ENCODE peak calls at places on chromosomes 13 and 19, in six cellular contexts. G, S, E, O, L and Q are unnamed samples.

GRCh38 chr19:2270572-2271515 is 11.1 kb downstream of the PEAK3 start:
- DNase-seq in G (peak; percentile 46), S (no peak), E (peak; percentile 73), O (no peak), L (peak; percentile 44), Q (peak; percentile 83)

GRCh38 chr19:53537523-53538377 is at the start of gene ZNF331:
- DNase-seq in G (peak; percentile 60), S (no peak), E (no peak), O (peak; percentile 63), L (peak; percentile 39), Q (peak; percentile 88)

GRCh38 chr19:29587518-29587986 is 18.5 kb upstream of the POP4 start:
- DNase-seq in G (no peak), S (no peak), E (no peak), O (peak; percentile 76), L (no peak), Q (no peak)

GRCh38 chr13:113967206-113967720 is 6.6 kb downstream of the C13orf46 start:
- DNase-seq in G (no peak), S (no peak), E (no peak), O (no peak), L (no peak), Q (no peak)

GRCh38 chr19:8609210-8610040 is 1.1 kb downstream of the ADAMTS10 start:
- DNase-seq in G (peak; percentile 44), S (peak; percentile 36), E (peak; percentile 32), O (no peak), L (peak; percentile 32), Q (peak; percentile 92)

GRCh38 chr13:27425151-27425917 is 915 bp downstream of the GTF3A start:
- DNase-seq in G (no peak), S (no peak), E (peak; percentile 14), O (no peak), L (no peak), Q (no peak)

GRCh38 chr13:95385373-95385772 is 84.1 kb upstream of the ABCC4 start:
- DNase-seq in G (no peak), S (no peak), E (no peak), O (no peak), L (no peak), Q (no peak)

GRCh38 chr13:24161980-24162517 is 1.5 kb downstream of the SPATA13 start:
- DNase-seq in G (no peak), S (no peak), E (no peak), O (no peak), L (no peak), Q (no peak)

GRCh38 chr19:45676851-45677263 is 8.8 kb downstream of the GIPR start:
- DNase-seq in G (no peak), S (no peak), E (no peak), O (no peak), L (no peak), Q (no peak)

DNA sequence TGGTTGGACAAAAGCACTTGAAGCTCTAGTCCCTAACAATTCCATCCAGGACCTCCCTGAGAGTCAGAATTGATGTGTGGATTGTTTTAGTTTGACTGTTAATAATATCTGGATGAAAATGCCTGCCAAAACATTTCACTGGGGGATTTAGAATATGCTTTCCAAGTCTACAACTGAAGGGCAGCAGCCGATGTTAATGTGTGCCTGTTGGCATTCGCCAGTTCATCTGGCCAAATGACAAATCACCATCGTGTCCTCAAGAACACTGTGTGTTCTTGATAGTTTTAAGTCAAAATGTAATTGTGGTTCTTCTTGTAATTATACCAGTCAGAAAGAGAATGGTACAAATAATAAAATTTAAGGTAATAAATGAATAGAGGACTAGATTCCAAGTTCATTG is 76.1 kb upstream of the TSC22D1 start:
- DNase-seq in G (no peak), S (no peak), E (no peak), O (no peak), L (no peak), Q (no peak)
- TF ChIP-seq CHD2 in G (no peak), S (no peak), E (no peak), O (no peak), L (no peak), Q (no peak)

DNA sequence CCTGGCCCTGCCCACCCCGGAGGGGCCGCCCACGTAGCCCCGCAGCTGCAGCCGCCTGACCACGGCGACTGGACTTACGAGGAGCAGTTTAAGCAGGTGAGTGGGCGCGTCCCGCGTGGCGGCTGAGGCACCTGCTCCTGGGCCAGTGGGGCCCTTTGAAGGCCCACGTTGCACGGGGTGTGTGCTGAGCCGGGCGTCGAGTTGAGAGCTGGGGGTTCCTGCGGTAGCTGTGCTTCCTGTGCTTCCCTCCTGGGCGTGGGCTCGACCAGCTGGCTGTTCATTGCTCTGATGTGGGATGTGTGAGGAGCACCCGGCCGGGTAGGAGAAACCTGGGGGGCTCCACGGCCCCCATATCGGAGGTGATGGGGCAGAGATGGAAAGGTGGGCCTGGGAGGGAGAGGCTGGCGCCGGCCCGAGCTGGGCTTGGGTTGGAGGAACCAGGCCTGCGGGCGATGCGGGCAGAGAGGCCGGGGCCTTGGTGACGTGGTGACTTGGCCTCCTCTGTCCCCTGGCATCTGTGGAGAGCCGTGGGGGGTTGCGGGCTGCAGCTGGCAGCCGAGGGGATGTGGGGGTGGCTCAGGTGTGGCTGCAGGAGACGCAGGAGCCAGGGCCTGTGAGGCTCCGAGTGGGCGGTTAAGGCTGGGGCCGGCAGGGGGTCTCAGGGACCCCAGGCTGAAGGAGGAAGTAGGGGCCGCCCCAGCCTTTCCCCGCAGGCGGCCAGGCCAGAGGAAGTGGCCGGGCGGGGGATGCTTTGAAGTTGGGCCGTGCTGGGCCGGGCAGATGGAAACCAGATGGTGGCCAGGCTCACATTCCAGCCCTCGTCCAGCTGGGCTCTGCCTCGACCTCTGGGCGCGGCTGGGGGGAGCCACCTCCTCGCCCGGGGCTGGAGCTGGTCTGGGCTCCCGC is 7.1 kb downstream of the ARID3A start:
- DNase-seq in G (no peak), S (no peak), E (no peak), O (no peak), L (no peak), Q (peak; percentile 94)
- H3K4me3 ChIP-seq in G (no peak overlapping the region), S (no peak overlapping the region), E (no peak overlapping the region), O (peak overlapping the region; percentile 65), L (no peak overlapping the region), Q (peak overlapping the region; percentile 46)

GRCh38 chr19:34818270-34818669 is 45.3 kb upstream of the ZNF599 start:
- DNase-seq in G (no peak), S (no peak), E (no peak), O (no peak), L (no peak), Q (no peak)
- TF ChIP-seq CHD2 in G (no peak), S (no peak), E (no peak), O (no peak), L (no peak), Q (no peak)

DNA sequence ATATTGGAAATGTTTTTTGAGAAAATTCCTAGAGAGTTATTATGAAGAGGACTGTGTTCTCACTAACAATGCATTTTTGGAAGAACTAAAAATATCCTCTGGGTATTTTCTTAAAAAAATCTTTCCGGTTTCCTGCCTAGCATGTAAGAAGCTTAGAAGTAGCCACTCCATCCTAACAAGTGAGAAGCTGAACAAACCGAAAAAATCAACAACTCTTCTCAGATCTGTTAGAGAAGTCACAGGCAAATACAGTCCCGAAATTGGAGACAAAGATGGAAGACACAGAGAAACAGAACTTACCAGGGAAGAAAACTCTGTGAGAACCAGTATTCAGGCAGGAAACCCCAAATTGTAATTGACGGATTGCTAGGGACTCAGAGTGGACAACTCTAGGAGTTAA is 173.0 kb downstream of the KLF12 start:
- DNase-seq in G (no peak), S (no peak), E (no peak), O (no peak), L (no peak), Q (no peak)
- H3K4me3 ChIP-seq in G (no peak overlapping the region), S (no peak overlapping the region), E (no peak overlapping the region), O (no peak overlapping the region), L (no peak overlapping the region), Q (no peak overlapping the region)

GRCh38 chr13:49217962-49218492 is 2.1 kb upstream of the MLNR start:
- DNase-seq in G (no peak), S (no peak), E (no peak), O (no peak), L (no peak), Q (no peak)

GRCh38 chr13:49220856-49221614 is 897 bp downstream of the MLNR start:
- DNase-seq in G (no peak), S (no peak), E (no peak), O (no peak), L (no peak), Q (peak; percentile 69)

GRCh38 chr13:49218493-49219051 is 1.6 kb upstream of the MLNR start:
- DNase-seq in G (no peak), S (no peak), E (no peak), O (no peak), L (no peak), Q (no peak)

GRCh38 chr13:49219647-49220034 is 497 bp upstream of the MLNR start:
- DNase-seq in G (no peak), S (no peak), E (no peak), O (no peak), L (peak; percentile 43), Q (no peak)

DNA sequence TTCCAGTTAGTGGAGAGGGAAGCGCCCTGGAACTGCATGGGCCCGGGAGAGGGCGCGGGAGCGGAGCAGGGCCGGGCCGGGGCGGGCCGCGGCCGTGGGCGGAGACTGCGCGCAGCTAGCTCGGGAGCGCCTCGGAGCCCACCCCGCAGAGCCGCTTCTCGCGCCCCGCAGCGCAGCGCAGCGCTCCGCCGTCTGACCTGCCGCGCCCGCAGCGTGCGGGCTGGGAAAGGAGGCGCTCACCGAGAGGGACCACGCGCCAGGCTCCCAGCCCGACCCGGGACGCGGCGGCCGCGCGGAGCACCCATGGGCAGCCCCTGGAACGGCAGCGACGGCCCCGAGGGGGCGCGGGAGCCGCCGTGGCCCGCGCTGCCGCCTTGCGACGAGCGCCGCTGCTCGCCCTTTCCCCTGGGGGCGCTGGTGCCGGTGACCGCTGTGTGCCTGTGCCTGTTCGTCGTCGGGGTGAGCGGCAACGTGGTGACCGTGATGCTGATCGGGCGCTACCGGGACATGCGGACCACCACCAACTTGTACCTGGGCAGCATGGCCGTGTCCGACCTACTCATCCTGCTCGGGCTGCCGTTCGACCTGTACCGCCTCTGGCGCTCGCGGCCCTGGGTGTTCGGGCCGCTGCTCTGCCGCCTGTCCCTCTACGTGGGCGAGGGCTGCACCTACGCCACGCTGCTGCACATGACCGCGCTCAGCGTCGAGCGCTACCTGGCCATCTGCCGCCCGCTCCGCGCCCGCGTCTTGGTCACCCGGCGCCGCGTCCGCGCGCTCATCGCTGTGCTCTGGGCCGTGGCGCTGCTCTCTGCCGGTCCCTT is at the start of gene MLNR:
- DNase-seq in G (peak; percentile 67), S (no peak), E (peak; percentile 42), O (no peak), L (peak; percentile 39), Q (peak; percentile 86)
- TF ChIP-seq CHD2 in G (no peak), S (no peak), E (no peak), O (no peak), L (no peak), Q (no peak)